ENCODE peak calls at places on chromosomes 6 and 20, in ten cellular contexts. E is dorsolateral prefrontal cortex, S is HL-60, P is brain microvascular endothelial cell, K is IMR-90, Q is coronary artery, V is Panc1, X is uterus, L is GM23338, G is tibial artery. D is an unnamed sample.

GRCh38 chr6:155786528-155786927 is 330.9 kb upstream of the NOX3 start:
- DNase-seq in E (no peak), S (no peak), P (no peak), K (no peak), Q (no peak), V (no peak), X (no peak), L (no peak), G (no peak), D (no peak)

GRCh38 chr6:164322533-164322932 is 908.0 kb downstream of the QKI start:
- DNase-seq in E (no peak), S (no peak), P (peak), K (no peak), Q (no peak), V (no peak), X (no peak), L (no peak), G (no peak), D (no peak)

GRCh38 chr6:46704562-46704961 is 16.9 kb downstream of the TDRD6 start:
- DNase-seq in E (no peak), S (peak), P (peak), K (no peak), Q (no peak), V (no peak), X (no peak), L (peak), G (no peak), D (no peak)

GRCh38 chr6:34358389-34358906 is 34.0 kb downstream of the NUDT3 start:
- DNase-seq in E (no peak), S (no peak), P (peak), K (peak), Q (no peak), V (no peak), X (no peak), L (no peak), G (no peak), D (no peak)

GRCh38 chr6:41071501-41071922 is 644 bp downstream of the OARD1 start:
- DNase-seq in E (peak), S (no peak), P (peak), K (peak), Q (no peak), V (no peak), X (no peak), L (no peak), G (no peak), D (no peak)

GRCh38 chr6:42095776-42096541 is 45.6 kb downstream of the TAF8 start:
- DNase-seq in E (no peak), S (no peak), P (no peak), K (no peak), Q (no peak), V (no peak), X (no peak), L (peak), G (no peak), D (no peak)

GRCh38 chr20:63939061-63939935 is 16.9 kb downstream of the UCKL1 start:
- DNase-seq in E (no peak), S (no peak), P (no peak), K (no peak), Q (no peak), V (no peak), X (no peak), L (peak), G (no peak), D (no peak)

GRCh38 chr6:19838442-19839236 is 1.5 kb downstream of the ID4 start:
- DNase-seq in E (no peak), S (no peak), P (no peak), K (peak), Q (peak), V (no peak), X (no peak), L (peak), G (peak), D (no peak)

GRCh38 chr20:50386641-50386960 is 123.6 kb upstream of the PTPN1 start:
- DNase-seq in E (no peak), S (no peak), P (no peak), K (no peak), Q (no peak), V (no peak), X (no peak), L (no peak), G (no peak), D (no peak)

GRCh38 chr20:45339084-45339483 is 9.1 kb downstream of the SDC4 start:
- DNase-seq in E (no peak), S (no peak), P (no peak), K (no peak), Q (no peak), V (no peak), X (no peak), L (no peak), G (no peak), D (no peak)

GRCh38 chr6:169172946-169173345 is 80.7 kb downstream of the THBS2 start:
- DNase-seq in E (no peak), S (no peak), P (no peak), K (no peak), Q (peak), V (no peak), X (no peak), L (no peak), G (no peak), D (no peak)

GRCh38 chr6:56230976-56231566 is 16.3 kb downstream of the COL21A1 start:
- DNase-seq in E (no peak), S (no peak), P (no peak), K (no peak), Q (no peak), V (no peak), X (no peak), L (no peak), G (no peak), D (no peak)

GRCh38 chr6:11397622-11398450 is 139.7 kb upstream of the TMEM170B start:
- DNase-seq in E (no peak), S (no peak), P (no peak), K (no peak), Q (no peak), V (no peak), X (no peak), L (no peak), G (no peak), D (no peak)

DNA sequence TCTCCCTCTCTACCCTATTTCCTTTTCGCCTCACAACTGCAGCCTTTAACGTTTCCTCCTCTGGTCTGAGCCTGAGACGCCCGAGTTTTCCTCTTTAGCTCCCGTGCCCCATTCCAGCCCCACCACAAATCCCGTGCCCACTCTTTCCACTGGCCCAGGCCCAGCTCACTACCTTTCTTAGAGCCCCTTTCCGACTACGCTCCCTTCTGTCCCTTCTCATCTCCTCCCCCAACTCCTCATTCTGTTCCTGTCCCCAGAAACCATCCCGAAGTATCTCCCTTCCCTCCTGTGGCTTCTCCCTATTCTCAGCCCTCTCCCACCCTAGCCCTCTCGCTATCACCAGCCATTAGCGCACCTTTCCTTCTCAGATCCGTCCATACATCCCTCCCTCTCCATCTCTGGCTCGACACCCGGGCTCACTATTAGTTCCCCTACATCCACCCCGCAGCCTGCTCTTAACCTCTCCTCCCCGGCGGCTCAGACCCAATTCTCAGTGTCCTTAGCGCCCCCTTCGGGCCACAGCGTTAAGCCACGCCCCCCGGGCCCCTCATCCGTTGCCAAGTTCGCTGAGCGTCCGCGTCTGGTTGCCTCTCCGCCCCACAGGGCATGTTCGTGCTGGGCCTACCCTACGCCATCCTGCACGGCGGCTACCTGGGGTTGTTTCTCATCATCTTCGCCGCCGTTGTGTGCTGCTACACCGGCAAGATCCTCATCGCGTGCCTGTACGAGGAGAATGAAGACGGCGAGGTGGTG is 2.7 kb downstream of the SLC32A1 start:
- DNase-seq in E (peak), S (no peak), P (no peak), K (no peak), Q (no peak), V (no peak), X (no peak), L (peak), G (no peak), D (no peak)
- TF ChIP-seq CTCF in E (no peak), S (no peak), P (peak), K (peak), Q (no peak), V (peak), X (no peak), L (peak), G (no peak), D (peak)

DNA sequence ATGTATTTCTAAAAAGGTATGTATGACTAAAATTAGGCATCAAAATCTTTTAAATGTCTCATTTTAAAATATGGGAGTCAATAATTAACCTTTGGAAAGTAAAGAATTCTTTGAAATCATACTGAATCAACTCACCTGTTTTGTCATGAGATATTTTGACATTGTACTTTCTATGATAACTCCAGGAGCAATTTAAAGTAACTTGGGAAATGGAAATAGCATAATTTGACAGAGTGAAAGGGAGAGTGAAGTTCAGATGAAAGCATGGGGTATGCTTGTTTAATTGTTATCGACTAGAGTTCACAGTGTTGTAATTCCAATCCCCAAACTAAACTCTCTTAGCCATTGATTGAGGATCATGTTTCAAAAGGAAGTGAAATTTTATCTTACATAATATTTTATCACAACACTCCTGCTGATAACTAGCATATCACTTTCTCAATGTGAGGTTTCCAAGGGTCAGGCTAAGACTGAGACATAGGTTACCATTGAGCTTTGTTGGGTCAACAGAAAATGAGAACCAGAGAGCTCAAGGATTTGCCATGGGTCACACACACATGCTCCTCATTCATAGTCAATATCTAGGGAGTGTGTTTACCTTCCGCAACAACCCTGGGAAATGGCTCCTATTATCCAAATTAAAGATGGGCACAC is 2.3 kb downstream of the GSTA1 start:
- DNase-seq in E (no peak), S (no peak), P (no peak), K (no peak), Q (no peak), V (no peak), X (no peak), L (no peak), G (no peak), D (no peak)
- H3K27ac ChIP-seq in E (no peak), S (no peak), P (no peak), K (no peak), Q (no peak), V (no peak), X (no peak), L (no peak), G (no peak), D (no peak)

GRCh38 chr6:68039641-68040311 is 595.3 kb upstream of the ADGRB3 start:
- DNase-seq in E (no peak), S (no peak), P (no peak), K (no peak), Q (no peak), V (no peak), X (no peak), L (peak), G (no peak), D (no peak)

GRCh38 chr6:68040780-68041179 is 594.3 kb upstream of the ADGRB3 start:
- DNase-seq in E (no peak), S (no peak), P (no peak), K (no peak), Q (no peak), V (no peak), X (no peak), L (no peak), G (no peak), D (no peak)

GRCh38 chr6:68042339-68043121 is 592.6 kb upstream of the ADGRB3 start:
- DNase-seq in E (no peak), S (no peak), P (no peak), K (no peak), Q (no peak), V (no peak), X (no peak), L (no peak), G (no peak), D (no peak)

GRCh38 chr6:68038815-68039408 is 596.2 kb upstream of the ADGRB3 start:
- DNase-seq in E (no peak), S (no peak), P (no peak), K (no peak), Q (no peak), V (no peak), X (no peak), L (peak), G (no peak), D (no peak)

DNA sequence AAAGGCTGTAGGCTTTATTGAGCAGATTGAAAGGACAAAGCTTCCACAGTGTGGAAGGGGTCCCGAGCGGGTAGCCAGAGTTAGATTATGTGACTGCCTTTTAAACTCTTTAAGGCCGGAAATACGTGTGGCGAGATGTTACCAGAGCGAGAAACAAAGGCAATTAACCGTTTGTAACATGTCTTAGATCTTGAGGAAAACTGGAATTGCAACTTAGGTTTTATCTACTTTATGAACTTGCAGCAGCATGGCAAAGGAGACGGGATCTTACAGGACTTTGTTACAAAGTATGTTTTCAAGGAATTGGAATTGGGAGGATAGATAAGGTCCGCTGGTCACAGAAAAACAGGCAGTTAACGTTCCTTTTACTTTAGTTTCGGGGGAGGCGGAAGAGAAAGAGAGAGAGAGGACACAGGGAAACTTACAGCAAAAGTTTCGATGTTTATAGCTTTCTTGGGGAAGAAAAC is 594.7 kb upstream of the ADGRB3 start:
- DNase-seq in E (no peak), S (no peak), P (no peak), K (no peak), Q (no peak), V (no peak), X (no peak), L (peak), G (no peak), D (no peak)
- H3K4me3 ChIP-seq in E (peak), S (no peak), P (peak), K (no peak), Q (peak), V (peak), X (no peak), L (peak), G (no peak), D (no peak)

DNA sequence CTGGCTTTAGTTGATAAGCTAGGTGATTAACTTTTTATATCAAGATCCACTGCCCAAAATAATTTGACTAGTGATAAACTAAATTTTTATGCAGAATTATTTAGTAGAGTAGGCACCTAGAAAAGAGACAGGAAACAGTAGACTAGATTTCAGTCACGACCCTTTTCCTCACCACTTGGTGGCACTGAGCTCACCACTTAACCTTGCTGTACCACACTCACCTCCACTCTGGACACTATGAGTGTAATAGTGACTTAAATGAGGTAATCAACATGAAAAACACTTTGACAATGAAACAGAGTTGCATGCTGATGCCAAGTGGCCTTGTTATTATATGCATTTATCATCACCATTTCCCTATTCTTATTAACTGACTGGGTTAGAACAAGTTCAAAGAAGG is 730.4 kb downstream of the KIF16B start:
- DNase-seq in E (no peak), S (no peak), P (no peak), K (no peak), Q (no peak), V (no peak), X (no peak), L (no peak), G (no peak), D (no peak)
- TF ChIP-seq CTCF in E (no peak), S (no peak), P (no peak), K (no peak), Q (no peak), V (no peak), X (no peak), L (peak), G (no peak), D (no peak)

DNA sequence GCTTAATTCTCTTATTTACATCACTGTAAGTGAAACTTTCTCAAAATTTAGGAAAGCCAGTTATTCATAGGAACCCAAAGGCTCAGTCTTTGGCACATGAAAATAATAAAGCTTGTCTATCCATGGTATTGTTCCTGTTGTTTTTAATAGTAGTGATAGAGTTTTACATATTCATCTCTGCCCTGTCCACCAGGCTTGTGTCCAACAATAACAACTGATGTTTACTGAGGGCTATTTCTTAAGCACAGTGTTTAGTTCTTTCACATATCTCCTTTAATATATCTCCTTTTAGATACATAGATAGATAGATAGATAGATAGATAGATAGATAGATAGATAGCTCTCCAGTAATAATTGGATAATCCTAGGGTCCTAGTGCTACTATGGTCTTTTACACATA is 34.2 kb downstream of the FOXQ1 start:
- DNase-seq in E (no peak), S (no peak), P (no peak), K (peak), Q (no peak), V (no peak), X (no peak), L (no peak), G (no peak), D (no peak)
- H3K27ac ChIP-seq in E (no peak), S (no peak), P (no peak), K (no peak), Q (no peak), V (no peak), X (no peak), L (no peak), G (no peak), D (no peak)

GRCh38 chr6:69816569-69816968 is 19.8 kb upstream of the LMBRD1 start:
- DNase-seq in E (no peak), S (no peak), P (no peak), K (no peak), Q (no peak), V (no peak), X (no peak), L (peak), G (no peak), D (no peak)
- H3K4me3 ChIP-seq in E (no peak), S (no peak), P (no peak), K (no peak), Q (no peak), V (no peak), X (no peak), L (no peak), G (no peak), D (no peak)

DNA sequence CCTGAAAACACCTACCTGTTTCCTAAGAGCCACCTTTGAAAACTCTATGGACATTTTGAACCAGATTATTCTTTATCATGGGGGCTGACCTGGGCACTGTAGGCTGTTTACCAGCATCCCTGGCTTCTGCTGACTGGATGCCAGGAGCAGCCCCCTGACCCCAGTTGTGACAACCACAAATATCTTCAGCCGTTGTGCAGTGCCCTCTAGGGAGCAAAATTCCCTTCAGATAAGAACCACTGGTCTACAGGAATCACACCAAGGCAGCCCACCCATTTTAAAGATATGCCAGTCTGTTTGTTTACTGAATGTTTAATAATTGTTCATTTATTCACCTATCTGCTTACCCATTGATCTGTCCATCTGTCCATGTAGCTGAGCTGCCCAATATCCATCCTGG is 276.9 kb downstream of the NRN1 start:
- DNase-seq in E (no peak), S (no peak), P (no peak), K (no peak), Q (no peak), V (no peak), X (no peak), L (no peak), G (no peak), D (no peak)
- TF ChIP-seq CTCF in E (no peak), S (no peak), P (no peak), K (no peak), Q (no peak), V (no peak), X (no peak), L (peak), G (no peak), D (no peak)

GRCh38 chr20:36385503-36385902 is 79.4 kb downstream of the DLGAP4 start:
- DNase-seq in E (no peak), S (no peak), P (no peak), K (no peak), Q (no peak), V (no peak), X (no peak), L (no peak), G (no peak), D (no peak)
- H3K27ac ChIP-seq in E (no peak), S (no peak), P (no peak), K (no peak), Q (no peak), V (no peak), X (no peak), L (no peak), G (no peak), D (no peak)

DNA sequence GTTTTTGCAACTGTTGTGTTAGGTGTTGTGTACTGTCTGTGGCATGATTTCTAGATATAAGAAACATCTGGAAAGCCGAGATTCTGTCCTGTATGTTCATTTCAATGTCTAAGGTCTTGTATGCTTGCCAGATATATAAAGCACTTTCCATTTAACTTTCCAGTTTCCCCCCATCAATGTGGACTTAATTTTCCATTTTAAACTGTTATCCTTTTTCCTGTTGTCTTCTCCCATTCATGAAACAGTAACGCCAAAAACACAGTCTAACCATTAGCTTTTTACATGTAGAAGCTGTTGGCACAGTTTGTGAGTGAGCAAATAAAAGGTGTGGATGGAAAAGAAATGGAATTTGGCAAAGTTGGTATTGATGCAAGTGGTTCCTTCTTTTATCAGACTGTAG is 181.6 kb downstream of the FARS2 start:
- DNase-seq in E (no peak), S (no peak), P (no peak), K (no peak), Q (no peak), V (no peak), X (no peak), L (no peak), G (no peak), D (no peak)
- H3K4me3 ChIP-seq in E (no peak), S (no peak), P (no peak), K (no peak), Q (no peak), V (no peak), X (no peak), L (no peak), G (no peak), D (no peak)

D was measured in AG04450.